ENCODE peak calls at places on chromosomes 13 and 19, in four cellular contexts. K, U, V and Q are unnamed samples. For H3K27me3, the result is how much of the 10 kb centered on the place peaks cover.

GRCh38 chr19:41192574-41193419 is at the start of gene CYP2S1:
- DNase-seq in K (no peak), U (peak), V (peak), Q (peak)

GRCh38 chr19:43505941-43506340 is 1.4 kb upstream of the PHLDB3 start:
- DNase-seq in K (no peak), U (no peak), V (no peak), Q (no peak)

GRCh38 chr13:47794963-47795362 is 206.1 kb downstream of the SUCLA2 start:
- DNase-seq in K (no peak), U (no peak), V (peak), Q (no peak)

GRCh38 chr19:8648240-8648639 is 17.8 kb downstream of the NFILZ start:
- DNase-seq in K (no peak), U (no peak), V (peak), Q (no peak)

GRCh38 chr19:5818594-5818993 is 13.7 kb downstream of the NRTN start:
- DNase-seq in K (no peak), U (no peak), V (no peak), Q (no peak)

GRCh38 chr19:35039881-35040456 is 1.6 kb upstream of the HPN start:
- DNase-seq in K (no peak), U (no peak), V (no peak), Q (no peak)

GRCh38 chr19:13956365-13956744 is 4.0 kb downstream of the DCAF15 start:
- DNase-seq in K (no peak), U (no peak), V (no peak), Q (no peak)

GRCh38 chr13:51230473-51231105 is 8.4 kb downstream of the FAM124A start:
- DNase-seq in K (no peak), U (no peak), V (peak), Q (peak)

GRCh38 chr19:10517760-10518443 is 655 bp upstream of the S1PR5 start:
- DNase-seq in K (peak), U (peak), V (peak), Q (peak)

GRCh38 chr19:10517361-10517759 is at the start of gene S1PR5:
- DNase-seq in K (no peak), U (no peak), V (no peak), Q (peak)

GRCh38 chr19:10516671-10517286 is 468 bp downstream of the S1PR5 start:
- DNase-seq in K (peak), U (no peak), V (no peak), Q (no peak)

GRCh38 chr19:10519421-10519820 is 2.2 kb upstream of the S1PR5 start:
- DNase-seq in K (no peak), U (no peak), V (no peak), Q (no peak)

DNA sequence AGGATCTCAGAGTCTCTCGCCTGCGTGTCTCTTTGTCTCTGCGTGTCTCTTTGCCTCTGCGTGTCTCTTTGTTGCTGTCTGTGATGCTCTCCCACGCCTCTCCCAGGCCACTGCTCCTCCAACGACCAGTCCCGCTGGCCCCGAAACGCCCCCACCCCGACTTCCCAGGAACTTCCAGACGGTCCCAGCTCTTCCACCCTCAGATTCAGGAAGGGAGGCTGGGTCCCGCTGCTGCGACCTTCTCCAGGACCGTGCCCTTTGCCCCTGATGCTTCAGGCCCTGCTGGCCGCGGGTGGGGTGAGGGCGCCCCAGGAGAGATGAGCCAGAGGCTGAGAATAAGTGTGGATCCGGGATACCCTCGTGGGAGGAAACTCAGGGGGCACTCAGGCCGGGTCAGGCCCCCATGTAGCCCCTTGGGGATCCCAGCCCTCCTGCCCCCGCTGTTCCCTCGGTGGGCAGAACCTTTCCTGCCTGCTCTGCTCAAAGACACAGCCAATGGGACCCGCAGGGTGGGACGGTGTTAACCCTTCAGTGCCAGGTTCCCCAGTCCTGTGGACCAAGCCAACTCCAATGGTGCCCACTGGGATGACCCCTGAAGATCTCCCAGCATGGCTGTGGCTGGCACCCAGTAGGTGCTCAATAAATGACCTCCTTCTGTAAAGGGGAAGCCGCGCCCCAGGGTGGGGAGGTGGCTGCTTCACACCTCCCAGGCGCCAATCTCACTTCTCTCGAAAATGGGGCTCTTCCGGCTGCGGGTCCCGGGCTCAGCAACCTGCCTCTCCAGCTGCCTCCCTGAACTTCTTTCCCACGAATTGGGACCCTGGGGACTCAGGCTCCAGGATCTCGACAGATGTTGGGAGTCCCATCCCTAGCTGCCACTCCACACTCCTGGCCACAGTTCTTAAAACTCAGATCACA is 1.5 kb upstream of the S1PR5 start:
- DNase-seq in K (no peak), U (no peak), V (no peak), Q (no peak)
- H3K27me3 ChIP-seq in K (under half), U (under half), V (half or more), Q (under half)

GRCh38 chr19:33721735-33722297 is 74.9 kb upstream of the KCTD15 start:
- DNase-seq in K (no peak), U (no peak), V (no peak), Q (no peak)

GRCh38 chr19:33720691-33721682 is 75.7 kb upstream of the KCTD15 start:
- DNase-seq in K (no peak), U (no peak), V (no peak), Q (no peak)

GRCh38 chr19:33723512-33723911 is 73.2 kb upstream of the KCTD15 start:
- DNase-seq in K (no peak), U (no peak), V (no peak), Q (no peak)

GRCh38 chr19:33724021-33724722 is 72.5 kb upstream of the KCTD15 start:
- DNase-seq in K (no peak), U (no peak), V (no peak), Q (no peak)

GRCh38 chr19:33722456-33723239 is 74.0 kb upstream of the KCTD15 start:
- DNase-seq in K (no peak), U (no peak), V (no peak), Q (no peak)
- H3K27me3 ChIP-seq in K (under half), U (under half), V (under half), Q (under half)

DNA sequence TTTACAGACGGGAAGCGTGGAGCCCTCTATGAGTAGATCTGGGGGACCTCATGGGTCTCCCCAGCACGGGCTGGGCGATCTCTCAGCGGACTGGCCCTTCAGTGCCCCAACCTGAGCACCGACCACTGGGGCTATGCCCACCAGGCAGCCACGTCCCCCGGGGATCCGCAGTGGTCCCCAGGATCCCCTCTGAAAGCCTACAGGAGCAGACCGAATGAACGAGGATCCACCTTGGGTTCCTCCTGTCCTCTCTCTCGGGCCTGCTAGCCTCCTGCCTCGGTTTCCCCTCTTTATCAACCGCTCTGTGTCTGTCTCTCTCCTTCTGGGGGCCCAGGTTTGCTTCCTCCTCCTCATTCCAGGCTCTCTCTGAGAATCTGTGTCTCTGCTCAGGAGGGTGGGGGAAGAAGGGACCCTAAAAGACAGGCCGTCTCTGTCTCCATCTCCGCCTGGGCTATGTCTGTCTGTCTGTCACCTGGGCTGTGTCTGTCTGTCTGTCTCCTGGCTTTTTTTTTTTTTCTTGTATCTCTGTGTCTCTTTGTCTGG is 2.0 kb upstream of the MEIS3 start:
- DNase-seq in K (no peak), U (no peak), V (no peak), Q (no peak)
- H3K27me3 ChIP-seq in K (half or more), U (under half), V (under half), Q (half or more)

DNA sequence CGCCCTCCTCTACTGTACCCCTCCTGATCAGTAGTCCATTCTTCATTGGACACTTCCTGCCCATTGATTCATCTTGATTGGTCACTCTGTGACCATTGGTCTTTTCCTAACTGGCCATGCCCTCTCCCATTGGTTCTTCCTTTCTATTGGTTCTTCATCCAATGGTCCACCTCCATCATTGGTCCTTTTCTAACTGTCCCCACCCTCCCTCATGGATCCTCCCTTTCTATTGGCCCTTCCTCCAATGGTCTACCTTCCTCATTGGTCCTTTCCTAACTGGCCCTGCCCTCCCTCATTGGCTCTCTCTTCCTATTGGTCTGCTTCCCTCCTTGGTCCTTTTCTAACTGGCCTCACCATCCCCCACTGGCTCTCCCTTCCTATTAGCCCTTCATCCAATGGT is 7.1 kb downstream of the KLK6 start:
- DNase-seq in K (no peak), U (no peak), V (no peak), Q (no peak)
- H3K27me3 ChIP-seq in K (under half), U (under half), V (under half), Q (under half)

GRCh38 chr13:112983428-112984196 is 14.6 kb downstream of the MCF2L start:
- DNase-seq in K (no peak), U (no peak), V (no peak), Q (no peak)

GRCh38 chr13:112984501-112984900 is 15.5 kb downstream of the MCF2L start:
- DNase-seq in K (peak), U (no peak), V (no peak), Q (no peak)

GRCh38 chr13:112982281-112983041 is 13.4 kb downstream of the MCF2L start:
- DNase-seq in K (no peak), U (no peak), V (no peak), Q (no peak)

GRCh38 chr13:112981361-112981905 is 12.4 kb downstream of the MCF2L start:
- DNase-seq in K (no peak), U (no peak), V (no peak), Q (no peak)

GRCh38 chr13:112983042-112983305 is 14.0 kb downstream of the MCF2L start:
- DNase-seq in K (no peak), U (no peak), V (no peak), Q (no peak)
- H3K27me3 ChIP-seq in K (under half), U (under half), V (under half), Q (under half)

DNA sequence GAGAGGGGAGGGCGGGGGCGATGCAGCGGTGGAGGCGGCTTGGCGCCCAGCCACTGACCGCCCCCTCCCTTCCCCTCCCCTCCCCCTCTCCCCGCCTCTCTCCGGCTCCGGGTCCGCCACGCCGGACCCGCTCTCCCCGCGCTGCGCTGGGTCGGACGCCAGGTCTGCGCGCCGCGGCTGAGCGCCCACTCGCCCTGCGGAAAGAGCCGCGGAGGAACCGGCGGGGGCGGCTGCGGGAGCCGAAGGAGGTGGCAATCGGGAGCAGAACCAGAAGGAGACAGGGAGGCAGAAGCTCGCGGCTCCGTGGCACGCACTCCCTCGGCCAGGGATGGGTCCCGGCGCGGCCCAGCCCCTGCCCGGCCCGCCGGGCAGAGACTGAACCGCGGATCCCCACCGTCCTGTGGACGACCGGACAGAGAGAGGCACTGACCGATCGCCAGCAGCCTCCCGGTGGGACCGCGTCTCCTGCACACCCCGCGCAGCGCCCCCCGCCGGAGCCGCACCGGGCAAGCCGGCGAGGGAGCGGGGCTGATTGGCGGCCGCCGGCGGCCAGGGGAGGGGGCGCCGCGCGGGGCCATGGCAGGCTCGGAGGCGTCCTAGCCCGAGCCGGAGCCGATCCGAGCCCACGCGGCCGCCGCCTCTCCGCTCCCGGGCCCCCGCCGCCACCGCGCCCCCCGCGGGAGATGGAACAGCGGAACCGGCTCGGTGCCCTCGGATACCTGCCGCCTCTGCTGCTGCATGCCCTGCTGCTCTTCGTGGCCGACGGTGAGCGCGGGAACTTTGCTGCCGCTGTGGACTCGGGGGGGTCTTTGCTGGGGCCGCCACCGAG is at the start of gene VSTM2B:
- DNase-seq in K (no peak), U (no peak), V (no peak), Q (no peak)
- H3K27me3 ChIP-seq in K (under half), U (under half), V (half or more), Q (half or more)

GRCh38 chr13:20142019-20142926 is 18.6 kb downstream of the GJA3 start:
- DNase-seq in K (no peak), U (no peak), V (no peak), Q (no peak)

GRCh38 chr13:20142927-20143480 is 17.8 kb downstream of the GJA3 start:
- DNase-seq in K (no peak), U (no peak), V (no peak), Q (no peak)

GRCh38 chr13:20146381-20146780 is 14.5 kb downstream of the GJA3 start:
- DNase-seq in K (no peak), U (no peak), V (no peak), Q (no peak)

GRCh38 chr13:20145521-20145920 is 15.3 kb downstream of the GJA3 start:
- DNase-seq in K (no peak), U (no peak), V (no peak), Q (no peak)

GRCh38 chr13:20144141-20144850 is 16.6 kb downstream of the GJA3 start:
- DNase-seq in K (no peak), U (no peak), V (no peak), Q (no peak)
- H3K27me3 ChIP-seq in K (under half), U (under half), V (under half), Q (under half)

DNA sequence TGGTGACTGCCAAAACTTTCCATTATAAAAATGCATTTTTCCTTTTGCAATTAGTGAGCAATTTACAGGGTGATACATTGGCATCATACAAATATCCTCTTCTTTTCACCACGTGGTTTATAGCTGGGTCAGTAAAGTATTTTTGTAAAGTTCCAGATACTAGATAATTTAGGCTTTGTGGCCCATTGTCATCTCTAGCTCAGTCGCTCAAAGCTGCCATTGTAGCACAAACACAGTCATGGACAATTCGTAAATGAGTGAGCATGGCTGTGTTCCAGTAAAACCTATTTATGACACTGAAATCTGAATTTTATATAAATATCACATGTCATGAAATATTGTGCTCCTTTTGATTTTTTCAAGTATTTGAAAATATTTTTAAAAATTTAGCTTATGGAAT is 162.9 kb downstream of the USP12 start:
- DNase-seq in K (no peak), U (no peak), V (no peak), Q (no peak)
- H3K27me3 ChIP-seq in K (under half), U (under half), V (under half), Q (under half)

DNA sequence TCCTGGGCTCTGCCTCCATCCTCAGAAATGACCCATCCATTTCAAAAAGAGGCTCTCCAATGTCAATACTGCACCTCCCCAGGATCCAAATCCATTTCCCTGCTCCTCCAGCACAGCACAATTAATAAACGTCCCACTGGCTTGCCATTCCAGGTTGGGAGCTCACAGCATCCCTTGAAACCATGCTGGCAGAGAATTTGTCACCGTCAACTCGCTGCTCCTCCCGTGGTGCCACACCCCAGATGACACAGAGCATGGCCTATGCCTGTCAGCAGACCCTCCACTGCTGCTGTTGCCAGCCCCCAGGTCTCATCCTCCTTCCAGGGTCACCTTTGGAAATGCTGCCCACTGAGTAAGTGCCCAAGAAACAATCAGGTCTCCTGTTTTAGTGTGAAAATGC is 53.0 kb upstream of the UQCRFS1 start:
- DNase-seq in K (no peak), U (no peak), V (no peak), Q (no peak)
- H3K27me3 ChIP-seq in K (under half), U (under half), V (under half), Q (under half)

GRCh38 chr13:27971776-27972618 is 2.9 kb upstream of the CDX2 start:
- DNase-seq in K (no peak), U (no peak), V (no peak), Q (no peak)
- H3K27me3 ChIP-seq in K (half or more), U (under half), V (half or more), Q (under half)